ENCODE peak calls at places on chromosomes 11 and 22, in nine cellular contexts. B is T-helper 2 cell; K is COR-L47; E is activated CD4-positive, alpha-beta T cell treated with anti-CD3 and anti-CD28 coated beads for 48 hours; N is activated T-cell treated with anti-CD3 and anti-CD28 coated beads, Interleukin-2, amount 50 U/mL, for 72 hours; P is KG1; D is AG09319; J is nephron progenitor cell; T is uterus. O is an unnamed sample.

GRCh38 chr22:39242389-39242808 is 2.4 kb downstream of the PDGFB start:
- DNase-seq in B (no peak), K (no peak), E (no peak), N (no peak), P (no peak), D (no peak), J (peak; percentile 61), T (no peak), O (no peak)

GRCh38 chr11:78228467-78228866 is 39.7 kb downstream of the USP35 start:
- DNase-seq in B (no peak), K (peak; percentile 52), E (no peak), N (peak; percentile 27), P (peak; percentile 64), D (no peak), J (no peak), T (no peak), O (no peak)

GRCh38 chr11:111531687-111532364 is 8.7 kb upstream of the LAYN start:
- DNase-seq in B (no peak), K (no peak), E (peak; percentile 84), N (peak; percentile 77), P (peak; percentile 25), D (peak; percentile 56), J (no peak), T (no peak), O (no peak)

GRCh38 chr11:31812392-31813241 is 1.5 kb upstream of the PAX6 start:
- DNase-seq in B (no peak), K (peak; percentile 25), E (no peak), N (no peak), P (no peak), D (no peak), J (peak; percentile 54), T (no peak), O (peak; percentile 80)

GRCh38 chr11:75571625-75572024 is 9.6 kb downstream of the SERPINH1 start:
- DNase-seq in B (no peak), K (no peak), E (no peak), N (no peak), P (no peak), D (no peak), J (no peak), T (no peak), O (no peak)

GRCh38 chr11:15473954-15474837 is 359.5 kb downstream of the INSC start:
- DNase-seq in B (no peak), K (no peak), E (no peak), N (no peak), P (no peak), D (no peak), J (no peak), T (no peak), O (no peak)

GRCh38 chr11:82701847-82702520 is 31.7 kb downstream of the FAM181B start:
- DNase-seq in B (no peak), K (peak; percentile 55), E (peak; percentile 38), N (peak; percentile 32), P (peak; percentile 24), D (no peak), J (peak; percentile 62), T (no peak), O (peak; percentile 66)

GRCh38 chr22:24422078-24422665 is 5.2 kb upstream of the ADORA2A start:
- DNase-seq in B (no peak), K (no peak), E (no peak), N (no peak), P (no peak), D (no peak), J (no peak), T (no peak), O (no peak)

GRCh38 chr11:86066033-86066432 is 2.9 kb downstream of the PICALM start:
- DNase-seq in B (no peak), K (no peak), E (no peak), N (no peak), P (no peak), D (no peak), J (no peak), T (no peak), O (no peak)

GRCh38 chr11:94895451-94895850 is 77.9 kb downstream of the CWC15 start:
- DNase-seq in B (no peak), K (no peak), E (no peak), N (no peak), P (no peak), D (no peak), J (no peak), T (no peak), O (no peak)

GRCh38 chr11:122097419-122098001 is 18.5 kb downstream of the BLID start:
- DNase-seq in B (no peak), K (no peak), E (no peak), N (no peak), P (no peak), D (no peak), J (no peak), T (no peak), O (no peak)

GRCh38 chr11:17810736-17811135 is 76.2 kb downstream of the KCNC1 start:
- DNase-seq in B (no peak), K (no peak), E (no peak), N (no peak), P (no peak), D (no peak), J (peak; percentile 15), T (no peak), O (no peak)

GRCh38 chr22:44172370-44173108 is 8.2 kb upstream of the PARVG start:
- DNase-seq in B (no peak), K (peak; percentile 93), E (no peak), N (no peak), P (peak; percentile 28), D (no peak), J (no peak), T (no peak), O (no peak)

GRCh38 chr11:27085605-27086004 is 45.0 kb downstream of the BBOX1 start:
- DNase-seq in B (no peak), K (no peak), E (no peak), N (no peak), P (no peak), D (no peak), J (no peak), T (no peak), O (no peak)

GRCh38 chr11:103903621-103904323 is 132.7 kb upstream of the DDI1 start:
- DNase-seq in B (no peak), K (no peak), E (no peak), N (no peak), P (no peak), D (no peak), J (no peak), T (no peak), O (no peak)

GRCh38 chr11:128308793-128309192 is 278.6 kb downstream of the ETS1 start:
- DNase-seq in B (no peak), K (no peak), E (no peak), N (no peak), P (no peak), D (no peak), J (no peak), T (no peak), O (no peak)

O was measured in ecto neural progenitor cell.